ENCODE peak calls at places on chromosomes 16 and 17, in five cellular contexts. D is T-helper 22 cell, T is ovary, W is GM12891, U is HT1080. K is an unnamed sample.

GRCh38 chr17:79006794-79007503 is 2.6 kb downstream of the CANT1 start:
- DNase-seq in U (no peak), W (no peak), T (no peak), D (no peak), K (no peak)

GRCh38 chr17:53142890-53143289 is 679.8 kb upstream of the KIF2B start:
- DNase-seq in D (no peak), T (no peak), W (no peak), U (peak; percentile 56), K (no peak)

GRCh38 chr16:89344846-89345577 is 127.5 kb downstream of the ZNF778 start:
- DNase-seq in U (no peak), T (no peak), D (no peak), W (no peak), K (no peak)

GRCh38 chr17:60252459-60252858 is 102.7 kb downstream of the CA4 start:
- DNase-seq in W (no peak), U (no peak), D (no peak), T (no peak), K (no peak)

GRCh38 chr16:74107795-74108610 is 188.6 kb upstream of the PSMD7 start:
- DNase-seq in D (no peak), U (peak; percentile 57), T (no peak), W (peak; percentile 11), K (peak; percentile 22)

GRCh38 chr17:15341966-15342365 is 569 bp upstream of the TEKT3 start:
- DNase-seq in T (no peak), W (no peak), U (no peak), D (no peak), K (no peak)

GRCh38 chr17:36544320-36545092 is at the start of gene GGNBP2:
- DNase-seq in T (peak; percentile 93), W (peak; percentile 79), D (peak; percentile 84), U (peak; percentile 78), K (peak; percentile 93)

GRCh38 chr17:9470171-9470570 is 105.4 kb downstream of the STX8 start:
- DNase-seq in W (peak; percentile 22), T (no peak), U (no peak), D (no peak), K (no peak)

GRCh38 chr17:49110504-49110903 is 22.1 kb upstream of the B4GALNT2 start:
- DNase-seq in W (no peak), T (no peak), U (no peak), D (no peak), K (no peak)

GRCh38 chr17:28811594-28812135 is 30.9 kb downstream of the FAM222B start:
- DNase-seq in U (peak; percentile 44), W (no peak), T (no peak), D (no peak), K (no peak)